ENCODE peak calls at places on chromosomes 4 and X, in nine cellular contexts. Q is SK-N-SH, U is COR-L47, Z is NCI-H1694 treated with DMSO at 0.1 percent for 48 hours, P is AG08396, H is AML-193, A is T-helper 2 cell, L is NCI-H1092, E is NCI-H2081. T is an unnamed sample.

GRCh38 chr4:19807505-19807904 is 444.2 kb upstream of the SLIT2 start:
- DNase-seq in Q (no peak), U (no peak), Z (no peak), P (peak; percentile 10), H (no peak), A (no peak), L (no peak), E (no peak), T (peak; percentile 13)

GRCh38 chrX:108312938-108313337 is 125.3 kb downstream of the COL4A6 start:
- DNase-seq in Q (no peak), U (peak; percentile 56), Z (no peak), P (peak; percentile 22), H (peak; percentile 11), A (no peak), L (peak; percentile 75), E (peak; percentile 91), T (peak; percentile 94)

GRCh38 chr4:3880595-3881120 is 114.5 kb downstream of the ADRA2C start:
- DNase-seq in Q (peak; percentile 89), U (peak; percentile 69), Z (peak; percentile 25), P (peak; percentile 76), H (peak; percentile 57), A (peak; percentile 40), L (peak; percentile 41), E (peak; percentile 64), T (peak; percentile 62)

GRCh38 chr4:65552071-65552470 is 118.2 kb downstream of the EPHA5 start:
- DNase-seq in Q (no peak), U (no peak), Z (no peak), P (no peak), H (no peak), A (no peak), L (no peak), E (no peak), T (no peak)

GRCh38 chr4:25320374-25321172 is 8.0 kb downstream of the ZCCHC4 start:
- DNase-seq in Q (no peak), U (no peak), Z (no peak), P (peak; percentile 61), H (peak; percentile 92), A (no peak), L (no peak), E (no peak), T (peak; percentile 36)

GRCh38 chr4:113026556-113026955 is 22.9 kb upstream of the ANK2 start:
- DNase-seq in Q (no peak), U (no peak), Z (no peak), P (peak; percentile 8), H (no peak), A (no peak), L (no peak), E (no peak), T (no peak)

GRCh38 chr4:44487341-44487740 is 38.7 kb upstream of the KCTD8 start:
- DNase-seq in Q (no peak), U (no peak), Z (no peak), P (no peak), H (no peak), A (no peak), L (no peak), E (no peak), T (no peak)

GRCh38 chr4:80266267-80266901 is at the start of gene FGF5:
- DNase-seq in Q (peak; percentile 83), U (peak; percentile 93), Z (peak; percentile 17), P (peak; percentile 90), H (no peak), A (no peak), L (peak; percentile 22), E (peak; percentile 87), T (peak; percentile 98)

GRCh38 chr4:40924096-40924792 is 174.5 kb downstream of the NSUN7 start:
- DNase-seq in Q (peak; percentile 83), U (peak; percentile 51), Z (peak; percentile 30), P (peak; percentile 82), H (peak; percentile 67), A (peak; percentile 44), L (peak; percentile 35), E (peak; percentile 77), T (peak; percentile 58)

GRCh38 chrX:33336783-33337182 is 125.4 kb upstream of the DMD start:
- DNase-seq in Q (no peak), U (peak; percentile 40), Z (peak; percentile 1), P (no peak), H (peak; percentile 21), A (no peak), L (no peak), E (peak; percentile 70), T (peak; percentile 50)

GRCh38 chr4:86927843-86928395 is 6.9 kb upstream of the AFF1 start:
- DNase-seq in Q (no peak), U (no peak), Z (no peak), P (peak; percentile 83), H (peak; percentile 51), A (no peak), L (no peak), E (no peak), T (peak; percentile 31)

GRCh38 chr4:1516261-1516660 is 110.0 kb upstream of the NKX1-1 start:
- DNase-seq in Q (no peak), U (no peak), Z (no peak), P (no peak), H (no peak), A (no peak), L (no peak), E (no peak), T (no peak)

GRCh38 chr4:113179996-113180395 is 130.5 kb downstream of the ANK2 start:
- DNase-seq in Q (no peak), U (no peak), Z (no peak), P (peak; percentile 8), H (no peak), A (no peak), L (no peak), E (no peak), T (peak; percentile 18)

GRCh38 chr4:38138363-38138762 is 178.2 kb downstream of the PTTG2 start:
- DNase-seq in Q (no peak), U (no peak), Z (no peak), P (no peak), H (no peak), A (no peak), L (no peak), E (no peak), T (no peak)

GRCh38 chr4:25180524-25181131 is 20.4 kb upstream of the SEPSECS start:
- DNase-seq in Q (peak; percentile 20), U (peak; percentile 42), Z (peak; percentile 32), P (peak; percentile 12), H (peak; percentile 73), A (peak; percentile 6), L (peak; percentile 16), E (peak; percentile 36), T (peak; percentile 40)

GRCh38 chrX:39327255-39327654 is 526.0 kb downstream of the MID1IP1 start:
- DNase-seq in Q (no peak), U (no peak), Z (no peak), P (no peak), H (no peak), A (no peak), L (no peak), E (peak; percentile 8), T (no peak)

GRCh38 chr4:96009720-96010119 is 169.8 kb downstream of the PDHA2 start:
- DNase-seq in Q (no peak), U (no peak), Z (no peak), P (no peak), H (no peak), A (no peak), L (no peak), E (no peak), T (peak; percentile 14)

GRCh38 chr4:38675167-38676121 is 11.4 kb downstream of the KLF3 start:
- DNase-seq in Q (peak; percentile 73), U (peak; percentile 60), Z (peak; percentile 61), P (peak; percentile 55), H (peak; percentile 60), A (peak; percentile 70), L (peak; percentile 70), E (peak; percentile 83), T (peak; percentile 87)

GRCh38 chrX:74925210-74926088 is at the start of gene NEXMIF:
- DNase-seq in Q (peak; percentile 77), U (peak; percentile 41), Z (peak; percentile 52), P (peak; percentile 38), H (no peak), A (peak; percentile 3), L (peak; percentile 65), E (peak; percentile 49), T (no peak)

GRCh38 chr4:107736924-107737448 is 17.0 kb upstream of the PAPSS1 start:
- DNase-seq in Q (peak; percentile 45), U (peak; percentile 43), Z (peak; percentile 23), P (peak; percentile 46), H (peak; percentile 56), A (peak; percentile 16), L (peak; percentile 24), E (peak; percentile 16), T (peak; percentile 52)

GRCh38 chr4:76687730-76688441 is 210.1 kb downstream of the SOWAHB start:
- DNase-seq in Q (peak; percentile 52), U (peak; percentile 50), Z (no peak), P (no peak), H (no peak), A (no peak), L (peak; percentile 42), E (peak; percentile 70), T (no peak)

GRCh38 chr4:4889781-4890180 is 30.3 kb downstream of the MSX1 start:
- DNase-seq in Q (no peak), U (no peak), Z (no peak), P (no peak), H (no peak), A (no peak), L (no peak), E (no peak), T (no peak)

GRCh38 chr4:3115637-3116300 is 41.3 kb downstream of the HTT start:
- DNase-seq in Q (no peak), U (no peak), Z (no peak), P (peak; percentile 22), H (no peak), A (no peak), L (no peak), E (no peak), T (no peak)

GRCh38 chr4:82517043-82517442 is 44.7 kb downstream of the TMEM150C start:
- DNase-seq in Q (no peak), U (no peak), Z (no peak), P (no peak), H (no peak), A (no peak), L (no peak), E (no peak), T (peak; percentile 7)

GRCh38 chrX:773292-774025 is 142.9 kb downstream of the SHOX start:
- DNase-seq in Q (no peak), U (no peak), Z (no peak), P (no peak), H (no peak), A (no peak), L (no peak), E (no peak), T (no peak)

GRCh38 chrX:105744291-105744690 is 78.0 kb upstream of the NRK start:
- DNase-seq in Q (no peak), U (no peak), Z (no peak), P (no peak), H (no peak), A (no peak), L (no peak), E (no peak), T (no peak)

GRCh38 chrX:110403839-110404238 is 45.2 kb downstream of the RTL9 start:
- DNase-seq in Q (no peak), U (no peak), Z (no peak), P (no peak), H (no peak), A (no peak), L (no peak), E (no peak), T (no peak)

GRCh38 chr4:48271048-48271452 is 1.4 kb upstream of the TEC start:
- DNase-seq in Q (no peak), U (no peak), Z (no peak), P (no peak), H (no peak), A (no peak), L (no peak), E (no peak), T (no peak)